ENCODE peak calls at places on chromosomes 6 and 20, in four cellular contexts. One of them, this sample, is unnamed.
A peak's percentile ranks its signal among the peaks of the same experiment; 100 is the strongest.

GRCh38 chr6:96420294-96420693 is 101.3 kb upstream of the UFL1 start:
- DNase-seq in HTR-8/SVneo: no peak
- DNase-seq in NCI-H1092 treated with DMSO at 0.1 percent for 48 hours: no peak
- DNase-seq in iris pigment epithelial cell: no peak
- DNase-seq in this sample: no peak

GRCh38 chr20:41317536-41318270 is at the start of gene ZHX3:
- DNase-seq in iris pigment epithelial cell: peak; percentile 96
- DNase-seq in HTR-8/SVneo: peak; percentile 100
- DNase-seq in NCI-H1092 treated with DMSO at 0.1 percent for 48 hours: peak; percentile 94
- DNase-seq in this sample: peak; percentile 97

GRCh38 chr20:507933-508332 is 35.7 kb downstream of the CSNK2A1 start:
- DNase-seq in HTR-8/SVneo: no peak
- DNase-seq in NCI-H1092 treated with DMSO at 0.1 percent for 48 hours: no peak
- DNase-seq in iris pigment epithelial cell: no peak
- DNase-seq in this sample: no peak

GRCh38 chr6:24859608-24860007 is 60.9 kb upstream of the ARMH2 start:
- DNase-seq in iris pigment epithelial cell: no peak
- DNase-seq in HTR-8/SVneo: no peak
- DNase-seq in NCI-H1092 treated with DMSO at 0.1 percent for 48 hours: no peak
- DNase-seq in this sample: no peak

GRCh38 chr6:107820571-107821261 is 3.4 kb downstream of the SCML4 start:
- DNase-seq in NCI-H1092 treated with DMSO at 0.1 percent for 48 hours: peak; percentile 60
- DNase-seq in HTR-8/SVneo: no peak
- DNase-seq in iris pigment epithelial cell: no peak
- DNase-seq in this sample: peak; percentile 36

GRCh38 chr20:56731041-56731440 is 101.9 kb downstream of the TFAP2C start:
- DNase-seq in NCI-H1092 treated with DMSO at 0.1 percent for 48 hours: no peak
- DNase-seq in HTR-8/SVneo: no peak
- DNase-seq in iris pigment epithelial cell: no peak
- DNase-seq in this sample: no peak

GRCh38 chr6:168607272-168608112 is 166.5 kb downstream of the SMOC2 start:
- DNase-seq in HTR-8/SVneo: no peak
- DNase-seq in iris pigment epithelial cell: no peak
- DNase-seq in NCI-H1092 treated with DMSO at 0.1 percent for 48 hours: peak; percentile 79
- DNase-seq in this sample: no peak

GRCh38 chr20:18496042-18496441 is 983 bp downstream of the RBBP9 start:
- DNase-seq in iris pigment epithelial cell: peak; percentile 18
- DNase-seq in NCI-H1092 treated with DMSO at 0.1 percent for 48 hours: no peak
- DNase-seq in HTR-8/SVneo: no peak
- DNase-seq in this sample: no peak

GRCh38 chr6:28353981-28354676 is 4.4 kb downstream of the ZKSCAN3 start:
- DNase-seq in NCI-H1092 treated with DMSO at 0.1 percent for 48 hours: peak; percentile 54
- DNase-seq in iris pigment epithelial cell: peak; percentile 12
- DNase-seq in HTR-8/SVneo: no peak
- DNase-seq in this sample: peak; percentile 70

GRCh38 chr6:44115866-44116265 is 11.4 kb downstream of the MRPL14 start:
- DNase-seq in iris pigment epithelial cell: peak; percentile 76
- DNase-seq in NCI-H1092 treated with DMSO at 0.1 percent for 48 hours: no peak
- DNase-seq in HTR-8/SVneo: no peak
- DNase-seq in this sample: no peak

GRCh38 chr6:13698715-13699114 is 12.9 kb downstream of the RANBP9 start:
- DNase-seq in NCI-H1092 treated with DMSO at 0.1 percent for 48 hours: no peak
- DNase-seq in iris pigment epithelial cell: no peak
- DNase-seq in HTR-8/SVneo: no peak
- DNase-seq in this sample: no peak

GRCh38 chr6:43269273-43270007 is 26.2 kb downstream of the TTBK1 start:
- DNase-seq in NCI-H1092 treated with DMSO at 0.1 percent for 48 hours: peak; percentile 71
- DNase-seq in HTR-8/SVneo: no peak
- DNase-seq in iris pigment epithelial cell: no peak
- DNase-seq in this sample: no peak

GRCh38 chr20:61161649-61162210 is 90.3 kb upstream of the CDH4 start:
- DNase-seq in HTR-8/SVneo: no peak
- DNase-seq in NCI-H1092 treated with DMSO at 0.1 percent for 48 hours: no peak
- DNase-seq in iris pigment epithelial cell: no peak
- DNase-seq in this sample: no peak

GRCh38 chr6:110378552-110378951 is 20.4 kb upstream of the METTL24 start:
- DNase-seq in iris pigment epithelial cell: no peak
- DNase-seq in NCI-H1092 treated with DMSO at 0.1 percent for 48 hours: no peak
- DNase-seq in HTR-8/SVneo: no peak
- DNase-seq in this sample: no peak

GRCh38 chr6:31877651-31878161 is 1.1 kb downstream of the SLC44A4 start:
- DNase-seq in iris pigment epithelial cell: no peak
- DNase-seq in HTR-8/SVneo: no peak
- DNase-seq in NCI-H1092 treated with DMSO at 0.1 percent for 48 hours: peak; percentile 1
- DNase-seq in this sample: no peak

GRCh38 chr20:31637660-31638059 is at the start of gene COX4I2:
- DNase-seq in iris pigment epithelial cell: no peak
- DNase-seq in HTR-8/SVneo: no peak
- DNase-seq in NCI-H1092 treated with DMSO at 0.1 percent for 48 hours: no peak
- DNase-seq in this sample: peak; percentile 33

GRCh38 chr6:11043961-11044711 is at the start of gene ELOVL2:
- DNase-seq in NCI-H1092 treated with DMSO at 0.1 percent for 48 hours: no peak
- DNase-seq in iris pigment epithelial cell: peak; percentile 28
- DNase-seq in HTR-8/SVneo: peak; percentile 70
- DNase-seq in this sample: peak; percentile 27

GRCh38 chr20:4740774-4741431 is 19.2 kb downstream of the PRND start:
- DNase-seq in iris pigment epithelial cell: peak; percentile 32
- DNase-seq in HTR-8/SVneo: peak; percentile 44
- DNase-seq in NCI-H1092 treated with DMSO at 0.1 percent for 48 hours: peak; percentile 46
- DNase-seq in this sample: peak; percentile 61

GRCh38 chr6:150878347-150879213 is 13.1 kb downstream of the MTHFD1L start:
- DNase-seq in iris pigment epithelial cell: no peak
- DNase-seq in NCI-H1092 treated with DMSO at 0.1 percent for 48 hours: no peak
- DNase-seq in HTR-8/SVneo: no peak
- DNase-seq in this sample: no peak

GRCh38 chr6:170202416-170203135 is 88.3 kb downstream of the DLL1 start:
- DNase-seq in HTR-8/SVneo: no peak
- DNase-seq in NCI-H1092 treated with DMSO at 0.1 percent for 48 hours: no peak
- DNase-seq in iris pigment epithelial cell: no peak
- DNase-seq in this sample: no peak

GRCh38 chr6:14743465-14744211 is 502.2 kb upstream of the JARID2 start:
- DNase-seq in NCI-H1092 treated with DMSO at 0.1 percent for 48 hours: no peak
- DNase-seq in HTR-8/SVneo: peak; percentile 81
- DNase-seq in iris pigment epithelial cell: peak; percentile 99
- DNase-seq in this sample: peak; percentile 53

This sample was measured in left cardiac atrium.